ENCODE peak calls at places on chromosomes 13 and 19, in seven cellular contexts. S is IMR-90, P is H1, O is H9, N is mesenchymal stem cell, D is neuronal stem cell, M is trophoblast cell. G is an unnamed sample.

GRCh38 chr13:29817604-29818378 is 32.6 kb downstream of the UBL3 start:
- DNase-seq in N (peak), D (no peak), M (no peak), S (peak), O (no peak), P (no peak), G (no peak)

GRCh38 chr13:66574606-66575005 is 655.5 kb downstream of the PCDH9 start:
- DNase-seq in M (no peak), O (no peak), D (no peak), P (no peak), N (no peak), S (peak), G (no peak)

GRCh38 chr13:53105881-53106280 is 77.3 kb downstream of the OLFM4 start:
- DNase-seq in D (no peak), M (peak), O (no peak), S (no peak), P (no peak), N (no peak), G (no peak)

GRCh38 chr13:68056816-68057710 is 826.9 kb upstream of the PCDH9 start:
- DNase-seq in M (no peak), D (no peak), O (no peak), S (peak), P (no peak), N (peak), G (peak)

GRCh38 chr19:16034180-16034579 is 42.1 kb upstream of the TPM4 start:
- DNase-seq in P (no peak), D (no peak), S (no peak), N (no peak), O (no peak), M (no peak), G (no peak)

GRCh38 chr19:28443361-28443760 is 769.6 kb downstream of the UQCRFS1 start:
- DNase-seq in M (no peak), N (no peak), P (no peak), S (no peak), D (no peak), O (no peak), G (peak)

GRCh38 chr19:49073514-49074378 is 1.2 kb upstream of the KCNA7 start:
- DNase-seq in S (no peak), M (no peak), P (peak), O (peak), D (no peak), N (no peak), G (peak)

GRCh38 chr19:4069331-4069959 is 2.7 kb upstream of the ZBTB7A start:
- DNase-seq in N (no peak), S (no peak), D (no peak), O (peak), P (no peak), M (no peak), G (no peak)

GRCh38 chr13:113598481-113598880 is 13.9 kb downstream of the TFDP1 start:
- DNase-seq in P (no peak), M (no peak), N (no peak), O (peak), S (no peak), D (no peak), G (no peak)

GRCh38 chr13:29849731-29850212 is 645 bp downstream of the UBL3 start:
- DNase-seq in P (peak), M (peak), O (peak), S (peak), D (no peak), N (peak), G (peak)

GRCh38 chr13:37918116-37919100 is 48.8 kb upstream of the TRPC4 start:
- DNase-seq in N (no peak), M (no peak), D (no peak), O (no peak), S (no peak), P (no peak), G (peak)

GRCh38 chr13:96781141-96781540 is 213.1 kb downstream of the OXGR1 start:
- DNase-seq in P (no peak), D (no peak), M (no peak), O (no peak), N (no peak), S (no peak), G (no peak)

GRCh38 chr13:113648218-113648615 is 9.8 kb downstream of the ATP4B start:
- DNase-seq in S (no peak), N (no peak), M (no peak), P (no peak), D (no peak), O (no peak), G (no peak)

GRCh38 chr19:48698046-48698445 is 2.3 kb downstream of the FUT2 start:
- DNase-seq in N (peak), O (no peak), S (peak), M (no peak), D (no peak), P (no peak), G (no peak)

GRCh38 chr13:18943273-18943672 is 238.4 kb downstream of the TUBA3C start:
- DNase-seq in P (no peak), D (no peak), M (no peak), S (no peak), O (no peak), N (no peak), G (no peak)

GRCh38 chr13:40232321-40232720 is 434.1 kb downstream of the FOXO1 start:
- DNase-seq in O (no peak), M (no peak), N (no peak), S (no peak), P (no peak), D (peak), G (peak)

GRCh38 chr19:32543107-32543900 is 37.7 kb upstream of the PDCD5 start:
- DNase-seq in N (peak), D (no peak), P (no peak), S (peak), M (peak), O (no peak), G (peak)

GRCh38 chr13:78540424-78540823 is 62.9 kb downstream of the POU4F1 start:
- DNase-seq in P (no peak), S (no peak), M (no peak), D (no peak), N (no peak), O (no peak), G (no peak)
- H3K4ac ChIP-seq in P (no peak), S (no peak), M (no peak), D (no peak), N (no peak), O (no peak), G (no peak)

DNA sequence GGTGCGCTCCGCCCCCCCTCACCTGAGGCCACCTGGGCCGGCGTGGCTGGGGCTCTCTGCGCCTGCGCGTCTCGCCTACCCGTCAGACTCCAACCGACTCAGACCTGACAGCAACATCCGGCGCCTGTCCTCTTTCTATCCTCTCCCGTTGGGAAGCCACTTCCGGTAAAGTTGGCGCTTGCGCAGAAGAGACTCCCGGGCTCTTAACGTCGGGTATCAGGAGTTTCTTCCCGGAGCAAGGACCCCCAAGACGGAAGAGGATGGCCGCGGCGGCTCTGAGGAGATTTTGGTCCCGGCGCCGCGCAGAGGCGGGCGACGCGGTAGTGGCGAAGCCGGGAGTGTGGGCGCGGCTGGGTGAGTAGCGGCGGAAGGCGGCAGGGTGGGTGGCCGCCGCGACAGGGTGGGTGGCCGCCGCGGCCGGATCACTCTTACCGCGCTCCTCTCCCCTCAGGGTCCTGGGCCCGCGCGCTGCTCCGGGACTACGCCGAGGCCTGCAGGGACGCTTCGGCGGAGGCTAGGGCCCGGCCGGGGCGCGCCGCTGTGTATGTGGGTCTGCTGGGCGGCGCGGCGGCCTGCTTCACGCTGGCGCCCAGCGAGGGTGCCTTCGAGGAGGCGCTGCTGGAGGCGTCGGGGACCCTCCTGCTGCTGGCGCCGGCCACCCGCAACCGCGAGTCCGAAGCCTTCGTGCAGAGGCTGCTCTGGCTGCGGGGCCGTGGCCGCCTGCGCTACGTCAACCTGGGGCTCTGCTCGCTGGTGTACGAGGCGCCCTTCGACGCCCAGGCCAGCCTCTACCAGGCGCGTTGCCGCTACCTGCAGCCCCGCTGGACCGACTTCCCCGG is at the start of the genes TIMM29 and YIPF2:
- DNase-seq in N (peak), P (peak), M (peak), O (peak), S (peak), D (peak), G (peak)
- H3K27ac ChIP-seq in N (no peak), P (peak), M (no peak), O (no peak), S (peak), D (no peak), G (peak)

GRCh38 chr19:31415322-31415721 is 66.1 kb upstream of the TSHZ3 start:
- DNase-seq in P (no peak), D (no peak), M (no peak), N (no peak), O (no peak), S (no peak), G (no peak)
- H3K4ac ChIP-seq in P (peak), D (no peak), M (no peak), N (no peak), O (no peak), S (no peak), G (no peak)

DNA sequence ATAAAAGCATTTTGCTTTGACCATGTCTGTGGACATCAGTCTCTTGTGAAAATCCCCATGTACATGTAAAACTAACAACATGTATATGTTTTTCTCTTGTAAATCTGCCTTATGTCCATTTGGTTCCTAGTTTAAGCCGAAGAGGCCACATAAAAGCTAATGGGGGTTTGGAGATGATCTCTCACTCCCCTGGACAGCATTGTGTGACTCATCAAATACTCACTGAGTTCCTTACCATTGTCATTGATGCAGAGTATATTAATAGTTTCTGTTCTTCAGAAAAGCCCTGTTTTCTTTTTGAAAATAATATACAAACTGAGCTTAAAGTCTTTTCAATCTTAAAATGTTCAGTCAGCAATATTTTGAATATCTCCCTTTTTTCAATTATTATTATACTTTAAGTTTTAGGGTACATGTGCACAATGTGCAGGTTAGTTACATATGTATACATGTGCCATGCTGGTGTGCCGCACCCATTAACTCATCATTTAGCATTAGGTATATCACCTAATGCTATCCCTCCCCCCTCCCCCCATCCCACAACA is 536.7 kb upstream of the HTR2A start:
- DNase-seq in O (no peak), P (no peak), D (no peak), S (peak), M (no peak), N (peak), G (no peak)
- H3K27ac ChIP-seq in O (no peak), P (no peak), D (no peak), S (no peak), M (no peak), N (no peak), G (no peak)

DNA sequence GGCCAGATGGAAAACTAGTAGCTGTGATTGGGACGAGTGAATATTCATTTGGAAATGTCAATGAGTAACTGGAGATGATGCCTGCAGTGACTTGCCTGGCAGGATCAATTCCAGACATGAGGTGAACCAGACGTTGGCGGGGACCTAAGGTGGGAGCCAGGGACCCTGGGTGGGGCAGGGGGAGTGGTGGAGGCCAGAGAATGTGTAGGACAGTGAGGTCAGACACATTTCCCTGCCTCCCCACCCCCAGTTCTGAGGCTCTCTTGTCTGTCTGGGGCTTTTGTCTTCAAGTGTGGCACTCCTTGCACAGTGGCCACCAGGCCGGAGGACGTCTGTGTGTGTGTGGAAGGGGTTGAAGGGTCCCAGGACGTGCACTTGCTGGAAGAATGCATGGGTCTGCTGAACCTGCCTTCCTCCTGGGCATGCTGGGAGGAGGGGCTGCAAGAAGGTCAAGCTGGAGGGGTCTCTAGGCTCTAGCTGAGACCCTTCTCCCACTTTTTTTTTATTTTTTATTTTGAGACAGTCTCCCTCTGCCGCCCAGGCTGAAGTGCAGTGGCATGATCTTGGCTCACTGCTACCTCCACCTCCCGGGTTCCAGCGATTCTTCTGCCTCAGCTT is 51.6 kb downstream of the CHST8 start:
- DNase-seq in M (no peak), N (no peak), P (no peak), O (no peak), S (no peak), D (no peak), G (no peak)
- H3K4ac ChIP-seq in M (no peak), N (no peak), P (no peak), O (no peak), S (no peak), D (no peak), G (no peak)